ENCODE peak calls at places on chromosomes 11 and 22, in seven cellular contexts. R, T, U, H, F, C and M are unnamed samples.

GRCh38 chr22:19035474-19036228 is 86.6 kb downstream of the DGCR2 start:
- DNase-seq in U (no peak), C (no peak), R (peak; percentile 10), T (no peak), F (no peak), H (no peak), M (no peak)

GRCh38 chr11:67604815-67605214 is 1.9 kb upstream of the NDUFV1 start:
- DNase-seq in H (no peak), U (no peak), T (no peak), F (no peak), R (no peak), C (no peak), M (no peak)

GRCh38 chr11:1933416-1934325 is 13.5 kb upstream of the MRPL23 start:
- DNase-seq in T (no peak), R (no peak), F (no peak), H (no peak), U (no peak), C (no peak), M (no peak)

GRCh38 chr22:26835929-26836528 is 178.6 kb downstream of the MIAT start:
- DNase-seq in H (no peak), C (peak; percentile 26), T (peak; percentile 33), R (peak; percentile 51), F (peak; percentile 41), U (peak; percentile 78), M (peak; percentile 23)

GRCh38 chr11:76748931-76749330 is 34.2 kb upstream of the TSKU start:
- DNase-seq in U (no peak), H (no peak), F (no peak), T (no peak), R (no peak), C (no peak), M (no peak)

GRCh38 chr22:46798366-46799057 is 36.1 kb downstream of the TBC1D22A start:
- DNase-seq in H (no peak), R (peak; percentile 66), U (peak; percentile 70), T (peak; percentile 29), C (peak; percentile 92), F (peak; percentile 90), M (peak; percentile 66)

GRCh38 chr11:1218788-1219445 is 3.9 kb upstream of the MUC5B start:
- DNase-seq in F (peak; percentile 26), C (no peak), U (no peak), T (no peak), H (no peak), R (no peak), M (no peak)

GRCh38 chr11:47348859-47349258 is 3.6 kb downstream of the MYBPC3 start:
- DNase-seq in U (no peak), C (peak; percentile 53), F (peak; percentile 65), R (peak; percentile 63), H (no peak), T (peak; percentile 32), M (peak; percentile 22)

GRCh38 chr11:77197626-77198320 is 69.7 kb downstream of the MYO7A start:
- DNase-seq in R (no peak), F (no peak), H (no peak), T (no peak), U (no peak), C (no peak), M (no peak)

GRCh38 chr11:116109228-116109627 is 605.0 kb upstream of the CADM1 start:
- DNase-seq in H (no peak), T (peak; percentile 10), F (no peak), R (peak; percentile 16), C (no peak), U (no peak), M (peak; percentile 44)

GRCh38 chr22:24331468-24332440 is 61.1 kb downstream of the SPECC1L start:
- DNase-seq in T (no peak), U (no peak), C (no peak), R (no peak), F (no peak), H (no peak), M (peak; percentile 44)

GRCh38 chr11:88246680-88247079 is 71.4 kb upstream of the RAB38 start:
- DNase-seq in R (peak; percentile 10), T (no peak), H (no peak), U (no peak), C (no peak), F (no peak), M (peak; percentile 86)

GRCh38 chr22:34105461-34106062 is 185.3 kb upstream of the LARGE1 start:
- DNase-seq in R (peak; percentile 26), T (no peak), H (no peak), F (peak; percentile 40), C (peak; percentile 31), U (peak; percentile 51), M (no peak)

GRCh38 chr11:68479390-68479789 is 18.8 kb downstream of the PPP6R3 start:
- DNase-seq in F (no peak), U (no peak), H (no peak), T (no peak), R (no peak), C (no peak), M (no peak)

GRCh38 chr11:130612291-130612802 is 163.9 kb downstream of the ADAMTS15 start:
- DNase-seq in C (no peak), T (no peak), R (peak; percentile 50), U (no peak), H (no peak), F (no peak), M (peak; percentile 73)

GRCh38 chr11:41414771-41415440 is 44.5 kb downstream of the LRRC4C start:
- DNase-seq in T (no peak), H (no peak), R (no peak), F (no peak), U (no peak), C (no peak), M (no peak)

DNA sequence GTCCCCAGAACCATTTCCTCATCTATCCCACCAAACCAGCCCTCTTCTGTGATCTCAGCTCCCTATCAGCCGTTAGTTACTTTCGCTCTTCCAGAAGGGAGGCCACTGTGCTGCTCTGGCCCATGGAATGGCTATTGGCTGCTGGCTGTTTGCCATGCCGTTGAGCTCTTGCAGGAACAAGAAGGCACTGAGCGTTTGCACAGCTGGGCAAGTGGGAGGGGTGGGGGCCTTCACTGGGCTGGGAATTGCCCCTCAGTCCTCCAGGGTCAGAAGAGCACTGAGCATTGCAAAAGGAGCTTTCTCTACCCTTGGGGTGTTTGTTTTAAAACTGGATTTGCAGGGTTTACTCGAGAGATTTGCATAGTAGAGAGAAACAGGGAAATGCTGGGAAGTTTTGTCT is 129.0 kb upstream of the PARVA start:
- DNase-seq in R (peak; percentile 23), U (no peak), C (peak; percentile 69), T (no peak), F (peak; percentile 59), H (no peak), M (peak; percentile 57)
- TF ChIP-seq RAD21 in R (no peak), U (no peak), C (no peak), T (no peak), F (no peak), H (no peak), M (no peak)

GRCh38 chr22:38940985-38941384 is 16.4 kb upstream of the APOBEC3A start:
- DNase-seq in C (no peak), R (no peak), U (no peak), H (no peak), F (no peak), T (no peak), M (no peak)
- TF ChIP-seq RAD21 in C (no peak), R (no peak), U (no peak), H (no peak), F (no peak), T (no peak), M (no peak)

DNA sequence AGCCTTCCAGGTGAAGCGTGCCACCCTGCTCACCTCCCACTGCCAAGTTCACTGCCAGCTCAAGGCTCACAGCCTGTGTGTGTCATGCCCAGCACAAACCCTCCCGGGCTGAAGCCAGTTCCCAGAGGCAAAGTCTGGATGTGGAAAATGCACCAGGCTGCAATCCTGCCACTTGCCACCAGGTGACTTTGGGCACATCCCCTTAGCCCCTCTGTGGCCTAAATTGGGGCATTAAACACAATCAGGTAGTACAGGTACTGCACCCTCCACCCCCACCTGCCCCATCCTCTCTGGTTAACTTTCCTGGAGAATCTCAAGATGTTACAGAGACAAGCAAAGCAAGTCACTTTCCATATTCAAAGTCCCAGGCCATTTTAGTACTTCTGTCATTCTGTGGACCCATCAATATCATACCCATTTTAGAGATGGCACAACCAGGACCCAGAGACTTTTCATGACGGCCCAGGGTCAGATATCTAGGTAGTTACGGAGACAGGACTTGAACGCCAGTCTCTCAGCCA is 1.8 kb upstream of the RASD2 start:
- DNase-seq in U (no peak), H (no peak), C (no peak), F (peak; percentile 65), T (peak; percentile 33), R (peak; percentile 44), M (no peak)
- TF ChIP-seq RAD21 in U (peak; percentile 64), H (no peak), C (no peak), F (peak; percentile 20), T (peak; percentile 31), R (peak; percentile 14), M (no peak)

GRCh38 chr22:49551897-49552659 is 275.6 kb downstream of the BRD1 start:
- DNase-seq in H (no peak), U (no peak), R (no peak), T (no peak), F (no peak), C (no peak), M (no peak)
- TF ChIP-seq RAD21 in H (no peak), U (no peak), R (no peak), T (no peak), F (no peak), C (no peak), M (no peak)